ENCODE peak calls at places on chromosomes 6 and 20, in ten cellular contexts. One of them, this sample, is unnamed.

GRCh38 chr20:38725959-38726848 is 1.9 kb downstream of the SLC32A1 start:
- DNase-seq in RWPE1: peak
- DNase-seq in heart left ventricle: no peak
- DNase-seq in foreskin fibroblast: no peak
- DNase-seq in Peyer's patch: no peak
- DNase-seq in HCT116: no peak
- DNase-seq in BJ: no peak
- DNase-seq in cardiac muscle cell: peak
- DNase-seq in stomach: peak
- DNase-seq in GM23338: peak
- DNase-seq in this sample: peak

GRCh38 chr6:28814032-28814976 is 109.5 kb downstream of the TRIM27 start:
- DNase-seq in BJ: no peak
- DNase-seq in cardiac muscle cell: peak
- DNase-seq in Peyer's patch: no peak
- DNase-seq in foreskin fibroblast: no peak
- DNase-seq in heart left ventricle: no peak
- DNase-seq in RWPE1: no peak
- DNase-seq in HCT116: no peak
- DNase-seq in GM23338: peak
- DNase-seq in stomach: no peak
- DNase-seq in this sample: peak

GRCh38 chr6:123526128-123526527 is 110.6 kb downstream of the TRDN start:
- DNase-seq in foreskin fibroblast: no peak
- DNase-seq in heart left ventricle: no peak
- DNase-seq in stomach: no peak
- DNase-seq in Peyer's patch: no peak
- DNase-seq in GM23338: no peak
- DNase-seq in BJ: no peak
- DNase-seq in cardiac muscle cell: no peak
- DNase-seq in RWPE1: no peak
- DNase-seq in HCT116: no peak
- DNase-seq in this sample: no peak

GRCh38 chr6:112906737-112907136 is 559.6 kb downstream of the RFPL4B start:
- DNase-seq in BJ: peak
- DNase-seq in cardiac muscle cell: peak
- DNase-seq in foreskin fibroblast: peak
- DNase-seq in Peyer's patch: no peak
- DNase-seq in RWPE1: no peak
- DNase-seq in HCT116: no peak
- DNase-seq in GM23338: no peak
- DNase-seq in heart left ventricle: peak
- DNase-seq in stomach: no peak
- DNase-seq in this sample: no peak

GRCh38 chr6:21992178-21992967 is 304.5 kb downstream of the PRL start:
- DNase-seq in heart left ventricle: no peak
- DNase-seq in foreskin fibroblast: peak
- DNase-seq in BJ: peak
- DNase-seq in Peyer's patch: no peak
- DNase-seq in RWPE1: peak
- DNase-seq in GM23338: no peak
- DNase-seq in HCT116: no peak
- DNase-seq in cardiac muscle cell: no peak
- DNase-seq in stomach: no peak
- DNase-seq in this sample: no peak

GRCh38 chr6:161100072-161100471 is 108.5 kb downstream of the MAP3K4 start:
- DNase-seq in HCT116: no peak
- DNase-seq in foreskin fibroblast: no peak
- DNase-seq in Peyer's patch: no peak
- DNase-seq in GM23338: no peak
- DNase-seq in RWPE1: no peak
- DNase-seq in cardiac muscle cell: no peak
- DNase-seq in heart left ventricle: no peak
- DNase-seq in BJ: no peak
- DNase-seq in stomach: no peak
- DNase-seq in this sample: no peak

GRCh38 chr20:63032861-63033634 is 26.3 kb upstream of the BHLHE23 start:
- DNase-seq in Peyer's patch: peak
- DNase-seq in HCT116: no peak
- DNase-seq in foreskin fibroblast: no peak
- DNase-seq in cardiac muscle cell: peak
- DNase-seq in GM23338: peak
- DNase-seq in heart left ventricle: no peak
- DNase-seq in stomach: no peak
- DNase-seq in BJ: no peak
- DNase-seq in RWPE1: no peak
- DNase-seq in this sample: no peak

GRCh38 chr20:37901667-37902503 is 1.0 kb upstream of the VSTM2L start:
- DNase-seq in foreskin fibroblast: peak
- DNase-seq in GM23338: peak
- DNase-seq in BJ: no peak
- DNase-seq in heart left ventricle: no peak
- DNase-seq in cardiac muscle cell: peak
- DNase-seq in stomach: peak
- DNase-seq in HCT116: peak
- DNase-seq in Peyer's patch: no peak
- DNase-seq in RWPE1: peak
- DNase-seq in this sample: no peak

GRCh38 chr20:63041776-63042175 is 35.0 kb upstream of the BHLHE23 start:
- DNase-seq in Peyer's patch: no peak
- DNase-seq in HCT116: no peak
- DNase-seq in RWPE1: no peak
- DNase-seq in BJ: no peak
- DNase-seq in cardiac muscle cell: no peak
- DNase-seq in foreskin fibroblast: no peak
- DNase-seq in GM23338: no peak
- DNase-seq in heart left ventricle: no peak
- DNase-seq in stomach: no peak
- DNase-seq in this sample: no peak

GRCh38 chr6:43950206-43950605 is 177.0 kb downstream of the MRPL14 start:
- DNase-seq in heart left ventricle: no peak
- DNase-seq in GM23338: no peak
- DNase-seq in RWPE1: no peak
- DNase-seq in BJ: no peak
- DNase-seq in cardiac muscle cell: no peak
- DNase-seq in foreskin fibroblast: no peak
- DNase-seq in HCT116: no peak
- DNase-seq in stomach: no peak
- DNase-seq in Peyer's patch: no peak
- DNase-seq in this sample: no peak

GRCh38 chr6:29637247-29637646 is 4.3 kb upstream of the GABBR1 start:
- DNase-seq in RWPE1: no peak
- DNase-seq in cardiac muscle cell: no peak
- DNase-seq in GM23338: no peak
- DNase-seq in HCT116: no peak
- DNase-seq in stomach: no peak
- DNase-seq in BJ: no peak
- DNase-seq in foreskin fibroblast: no peak
- DNase-seq in heart left ventricle: no peak
- DNase-seq in Peyer's patch: no peak
- DNase-seq in this sample: no peak

GRCh38 chr6:82704048-82704447 is 340.4 kb downstream of the TPBG start:
- DNase-seq in cardiac muscle cell: no peak
- DNase-seq in RWPE1: peak
- DNase-seq in stomach: no peak
- DNase-seq in heart left ventricle: no peak
- DNase-seq in foreskin fibroblast: peak
- DNase-seq in GM23338: no peak
- DNase-seq in BJ: no peak
- DNase-seq in HCT116: no peak
- DNase-seq in Peyer's patch: no peak
- DNase-seq in this sample: no peak

GRCh38 chr6:25227854-25228253 is 51.3 kb upstream of the CARMIL1 start:
- DNase-seq in Peyer's patch: no peak
- DNase-seq in stomach: no peak
- DNase-seq in heart left ventricle: no peak
- DNase-seq in GM23338: no peak
- DNase-seq in BJ: no peak
- DNase-seq in HCT116: no peak
- DNase-seq in foreskin fibroblast: no peak
- DNase-seq in cardiac muscle cell: no peak
- DNase-seq in RWPE1: no peak
- DNase-seq in this sample: no peak

DNA sequence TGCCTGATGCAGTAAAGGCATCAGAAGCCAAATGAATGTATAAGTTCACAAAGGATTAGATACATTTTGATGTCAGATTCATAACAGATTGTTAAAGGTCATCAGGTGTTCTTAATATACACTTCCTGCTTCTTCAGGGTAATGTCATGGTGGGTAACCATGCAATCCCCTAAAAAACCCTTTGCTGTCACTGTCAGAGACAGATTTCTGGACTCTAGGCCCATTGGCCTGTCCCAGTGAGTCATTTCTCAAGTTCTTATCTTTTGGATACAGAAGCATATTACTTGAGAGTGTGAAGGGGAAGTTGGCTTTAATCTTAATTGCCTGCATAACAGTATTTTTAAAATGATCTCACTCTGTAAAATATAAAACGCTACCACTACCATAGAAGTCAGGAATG is 895.6 kb upstream of the MAP3K7 start:
- DNase-seq in BJ: no peak
- DNase-seq in RWPE1: no peak
- DNase-seq in heart left ventricle: no peak
- DNase-seq in HCT116: no peak
- DNase-seq in GM23338: no peak
- DNase-seq in Peyer's patch: no peak
- DNase-seq in foreskin fibroblast: no peak
- DNase-seq in stomach: no peak
- DNase-seq in cardiac muscle cell: no peak
- DNase-seq in this sample: no peak
- TF ChIP-seq CTCF in BJ: no peak
- TF ChIP-seq CTCF in RWPE1: no peak
- TF ChIP-seq CTCF in heart left ventricle: no peak
- TF ChIP-seq CTCF in HCT116: no peak
- TF ChIP-seq CTCF in GM23338: no peak
- TF ChIP-seq CTCF in Peyer's patch: no peak
- TF ChIP-seq CTCF in foreskin fibroblast: no peak
- TF ChIP-seq CTCF in stomach: no peak
- TF ChIP-seq CTCF in cardiac muscle cell: no peak
- TF ChIP-seq CTCF in this sample: no peak

DNA sequence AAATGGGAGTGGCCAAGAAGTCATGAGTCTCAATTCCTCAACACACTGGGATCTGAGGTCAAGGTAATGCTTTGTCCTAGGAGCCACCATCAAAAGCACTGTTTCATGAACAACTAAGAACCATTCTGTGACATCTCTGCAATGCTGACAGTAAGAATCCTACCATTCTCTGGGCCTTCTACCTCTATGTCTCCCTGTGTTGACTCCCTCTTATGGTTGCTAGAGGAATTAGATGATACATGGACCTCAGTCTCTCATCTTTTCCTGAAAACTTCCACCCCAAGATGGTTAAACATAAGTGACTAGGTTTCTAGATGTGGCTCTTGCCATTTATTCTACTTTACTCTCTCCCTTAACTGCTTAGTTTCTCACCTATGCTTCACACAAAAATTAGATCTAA is 9.1 kb downstream of the MTRF1L start:
- DNase-seq in HCT116: peak
- DNase-seq in RWPE1: no peak
- DNase-seq in BJ: no peak
- DNase-seq in heart left ventricle: no peak
- DNase-seq in stomach: no peak
- DNase-seq in Peyer's patch: no peak
- DNase-seq in foreskin fibroblast: no peak
- DNase-seq in cardiac muscle cell: no peak
- DNase-seq in GM23338: peak
- DNase-seq in this sample: no peak
- TF ChIP-seq CTCF in HCT116: peak
- TF ChIP-seq CTCF in RWPE1: no peak
- TF ChIP-seq CTCF in BJ: no peak
- TF ChIP-seq CTCF in heart left ventricle: no peak
- TF ChIP-seq CTCF in stomach: no peak
- TF ChIP-seq CTCF in Peyer's patch: no peak
- TF ChIP-seq CTCF in foreskin fibroblast: no peak
- TF ChIP-seq CTCF in cardiac muscle cell: no peak
- TF ChIP-seq CTCF in GM23338: peak
- TF ChIP-seq CTCF in this sample: no peak

GRCh38 chr6:17091122-17091521 is 10.7 kb upstream of the STMND1 start:
- DNase-seq in foreskin fibroblast: no peak
- DNase-seq in Peyer's patch: no peak
- DNase-seq in GM23338: peak
- DNase-seq in HCT116: no peak
- DNase-seq in RWPE1: no peak
- DNase-seq in cardiac muscle cell: no peak
- DNase-seq in BJ: no peak
- DNase-seq in stomach: no peak
- DNase-seq in heart left ventricle: no peak
- DNase-seq in this sample: no peak
- TF ChIP-seq CTCF in foreskin fibroblast: peak
- TF ChIP-seq CTCF in Peyer's patch: peak
- TF ChIP-seq CTCF in GM23338: no peak
- TF ChIP-seq CTCF in HCT116: peak
- TF ChIP-seq CTCF in RWPE1: no peak
- TF ChIP-seq CTCF in cardiac muscle cell: peak
- TF ChIP-seq CTCF in BJ: peak
- TF ChIP-seq CTCF in stomach: peak
- TF ChIP-seq CTCF in heart left ventricle: no peak
- TF ChIP-seq CTCF in this sample: peak

DNA sequence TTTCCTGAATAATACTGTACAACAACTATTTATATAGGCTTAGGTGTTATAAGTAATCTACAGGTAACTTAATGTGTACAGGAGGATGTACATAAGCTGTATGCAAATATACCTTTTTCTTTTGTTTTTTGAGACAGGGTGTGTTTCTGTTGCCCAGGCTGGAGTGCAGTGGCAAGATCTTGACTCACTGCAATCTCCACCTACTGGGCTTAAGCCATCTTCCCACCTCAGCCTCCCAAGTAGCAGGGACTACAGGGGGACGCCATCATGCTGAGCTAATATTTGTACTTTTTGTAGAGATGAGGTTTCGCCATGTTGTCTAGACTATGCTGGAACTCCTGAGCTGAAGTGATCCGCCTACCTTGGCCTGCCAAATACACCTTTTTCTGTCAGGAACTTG is 191.7 kb upstream of the ZNF217 start:
- DNase-seq in HCT116: no peak
- DNase-seq in GM23338: no peak
- DNase-seq in stomach: no peak
- DNase-seq in BJ: no peak
- DNase-seq in heart left ventricle: no peak
- DNase-seq in cardiac muscle cell: no peak
- DNase-seq in RWPE1: no peak
- DNase-seq in Peyer's patch: no peak
- DNase-seq in foreskin fibroblast: no peak
- DNase-seq in this sample: no peak
- TF ChIP-seq CTCF in HCT116: no peak
- TF ChIP-seq CTCF in GM23338: no peak
- TF ChIP-seq CTCF in stomach: no peak
- TF ChIP-seq CTCF in BJ: no peak
- TF ChIP-seq CTCF in heart left ventricle: no peak
- TF ChIP-seq CTCF in cardiac muscle cell: no peak
- TF ChIP-seq CTCF in RWPE1: no peak
- TF ChIP-seq CTCF in Peyer's patch: no peak
- TF ChIP-seq CTCF in foreskin fibroblast: no peak
- TF ChIP-seq CTCF in this sample: no peak